ENCODE peak calls at places on chromosomes 1 and 21, in nine cellular contexts. P, Y, D, I, Q, S, L, B and V are unnamed samples.

GRCh38 chr1:195766709-195767108 is 841.5 kb downstream of the KCNT2 start:
- DNase-seq in P (peak; percentile 4), Y (no peak), D (no peak), I (no peak), Q (no peak), S (no peak), L (no peak), B (no peak), V (no peak)

GRCh38 chr1:60488857-60489256 is 415.3 kb upstream of the C1orf87 start:
- DNase-seq in P (no peak), Y (no peak), D (no peak), I (no peak), Q (no peak), S (no peak), L (no peak), B (no peak), V (no peak)

GRCh38 chr1:151210830-151211229 is 12.5 kb downstream of the PIP5K1A start:
- DNase-seq in P (no peak), Y (no peak), D (no peak), I (no peak), Q (no peak), S (no peak), L (no peak), B (no peak), V (no peak)

GRCh38 chr1:174040387-174040786 is 18.2 kb upstream of the RC3H1 start:
- DNase-seq in P (no peak), Y (no peak), D (no peak), I (no peak), Q (no peak), S (no peak), L (no peak), B (no peak), V (no peak)

GRCh38 chr1:162687870-162688269 is 55.6 kb downstream of the DDR2 start:
- DNase-seq in P (no peak), Y (no peak), D (no peak), I (no peak), Q (no peak), S (no peak), L (no peak), B (no peak), V (no peak)

GRCh38 chr21:45386336-45386727 is 18.6 kb upstream of the COL18A1 start:
- DNase-seq in P (no peak), Y (no peak), D (no peak), I (no peak), Q (peak; percentile 33), S (no peak), L (no peak), B (no peak), V (no peak)

GRCh38 chr1:22711591-22712501 is 1.2 kb downstream of the EPHB2 start:
- DNase-seq in P (no peak), Y (no peak), D (no peak), I (peak; percentile 73), Q (no peak), S (no peak), L (no peak), B (no peak), V (no peak)

GRCh38 chr1:208461680-208462079 is 217.5 kb upstream of the PLXNA2 start:
- DNase-seq in P (peak; percentile 22), Y (no peak), D (no peak), I (no peak), Q (no peak), S (peak; percentile 55), L (peak; percentile 7), B (no peak), V (no peak)

GRCh38 chr1:222769968-222770620 is 33.1 kb downstream of the FAM177B start:
- DNase-seq in P (no peak), Y (no peak), D (no peak), I (no peak), Q (no peak), S (no peak), L (no peak), B (no peak), V (no peak)

GRCh38 chr1:7006996-7007871 is 222.0 kb downstream of the CAMTA1 start:
- DNase-seq in P (no peak), Y (peak; percentile 20), D (no peak), I (no peak), Q (no peak), S (no peak), L (no peak), B (no peak), V (no peak)

GRCh38 chr1:236156512-236157208 is 14.3 kb downstream of the GPR137B start:
- DNase-seq in P (peak; percentile 67), Y (no peak), D (peak; percentile 86), I (no peak), Q (peak; percentile 81), S (no peak), L (no peak), B (no peak), V (peak; percentile 17)

GRCh38 chr1:27029517-27029916 is 16.9 kb upstream of the TENT5B start:
- DNase-seq in P (no peak), Y (no peak), D (no peak), I (no peak), Q (no peak), S (no peak), L (no peak), B (no peak), V (no peak)

DNA sequence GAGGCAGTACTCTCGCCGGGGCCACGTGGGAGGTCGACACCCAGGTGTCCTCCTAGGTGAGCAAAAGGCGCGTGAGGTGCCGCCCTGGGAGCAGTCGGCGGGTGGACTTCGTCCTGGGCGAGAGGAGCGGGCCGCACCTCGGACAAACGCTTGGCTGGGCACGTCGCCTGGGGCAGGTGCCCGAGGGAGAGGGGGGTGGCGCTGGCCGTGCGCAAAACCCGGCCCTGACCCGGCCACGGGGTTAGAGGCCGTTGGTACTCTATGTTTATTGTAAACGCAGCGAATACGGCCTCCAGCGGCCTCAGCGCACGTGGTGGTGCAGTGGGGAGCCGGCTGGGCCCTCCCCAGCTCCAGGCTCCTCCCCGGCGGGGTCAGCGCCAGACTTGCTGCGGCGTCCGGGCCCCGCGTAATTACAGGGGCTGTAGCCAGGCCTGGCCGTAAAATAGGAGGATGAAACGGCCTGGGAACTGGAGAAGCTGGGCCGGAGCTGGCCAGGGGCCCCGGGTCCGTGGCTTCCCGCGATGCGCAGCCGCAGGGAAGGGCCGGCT is 1.7 kb upstream of the EFNA1 start:
- DNase-seq in P (no peak), Y (peak; percentile 43), D (no peak), I (no peak), Q (no peak), S (peak; percentile 47), L (no peak), B (no peak), V (no peak)
- H3K27ac ChIP-seq in P (no peak overlapping the region), Y (no peak overlapping the region), D (no peak overlapping the region), I (no peak overlapping the region), Q (no peak overlapping the region), S (no peak overlapping the region), L (peak overlapping the region; percentile 90), B (no peak overlapping the region), V (peak overlapping the region; percentile 100)

GRCh38 chr1:1397839-1398523 is 1.2 kb downstream of the CCNL2 start:
- DNase-seq in P (no peak), Y (no peak), D (no peak), I (no peak), Q (no peak), S (no peak), L (no peak), B (no peak), V (no peak)
- H3K27ac ChIP-seq in P (no peak overlapping the region), Y (no peak overlapping the region), D (peak overlapping the region; percentile 54), I (peak overlapping the region; percentile 87), Q (peak overlapping the region; percentile 86), S (no peak overlapping the region), L (peak overlapping the region; percentile 99), B (peak overlapping the region; percentile 89), V (peak overlapping the region; percentile 94)

GRCh38 chr1:30627994-30628393 is 95.4 kb downstream of the MATN1 start:
- DNase-seq in P (no peak), Y (no peak), D (no peak), I (no peak), Q (no peak), S (no peak), L (no peak), B (no peak), V (no peak)

GRCh38 chr1:30633294-30633693 is 90.1 kb downstream of the MATN1 start:
- DNase-seq in P (no peak), Y (no peak), D (no peak), I (no peak), Q (no peak), S (no peak), L (no peak), B (no peak), V (no peak)

GRCh38 chr1:30627206-30627605 is 96.2 kb downstream of the MATN1 start:
- DNase-seq in P (no peak), Y (no peak), D (no peak), I (no peak), Q (no peak), S (no peak), L (no peak), B (no peak), V (no peak)

GRCh38 chr1:30631700-30632099 is 91.7 kb downstream of the MATN1 start:
- DNase-seq in P (no peak), Y (no peak), D (no peak), I (no peak), Q (no peak), S (no peak), L (no peak), B (no peak), V (no peak)

DNA sequence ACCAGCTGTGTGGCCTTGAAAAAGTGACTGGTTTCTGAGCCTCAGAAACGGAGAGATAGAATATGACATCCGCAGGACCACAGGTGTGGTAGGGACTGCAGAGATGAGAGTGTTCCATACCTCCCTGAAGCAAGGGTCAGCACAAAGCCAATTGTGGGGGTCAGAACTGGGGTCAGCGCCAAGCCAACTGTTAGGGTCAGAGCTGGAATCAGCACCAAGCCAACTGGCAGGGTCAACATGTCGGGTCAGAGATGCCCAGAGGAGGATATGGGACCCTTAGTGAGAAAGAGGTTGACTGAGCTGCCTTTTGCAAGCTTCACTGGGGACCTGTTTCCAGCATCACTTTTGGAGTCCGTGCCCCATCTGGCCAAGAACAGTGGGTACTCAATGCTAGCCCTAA is 93.9 kb downstream of the MATN1 start:
- DNase-seq in P (no peak), Y (no peak), D (no peak), I (no peak), Q (no peak), S (no peak), L (no peak), B (no peak), V (no peak)
- H3K27ac ChIP-seq in P (no peak overlapping the region), Y (no peak overlapping the region), D (no peak overlapping the region), I (no peak overlapping the region), Q (no peak overlapping the region), S (no peak overlapping the region), L (no peak overlapping the region), B (no peak overlapping the region), V (no peak overlapping the region)

GRCh38 chr1:51956528-51957509 is 33.7 kb downstream of the RAB3B start:
- DNase-seq in P (no peak), Y (peak; percentile 33), D (no peak), I (peak; percentile 17), Q (no peak), S (peak; percentile 50), L (no peak), B (no peak), V (no peak)

GRCh38 chr1:51954783-51955182 is 35.7 kb downstream of the RAB3B start:
- DNase-seq in P (no peak), Y (no peak), D (no peak), I (no peak), Q (no peak), S (no peak), L (no peak), B (no peak), V (no peak)

GRCh38 chr1:51957618-51958017 is 32.9 kb downstream of the RAB3B start:
- DNase-seq in P (no peak), Y (peak; percentile 55), D (no peak), I (no peak), Q (no peak), S (peak; percentile 90), L (no peak), B (no peak), V (no peak)

GRCh38 chr1:51958824-51959223 is 31.7 kb downstream of the RAB3B start:
- DNase-seq in P (no peak), Y (no peak), D (no peak), I (no peak), Q (no peak), S (no peak), L (no peak), B (no peak), V (no peak)

GRCh38 chr1:51955797-51956527 is 34.5 kb downstream of the RAB3B start:
- DNase-seq in P (peak; percentile 59), Y (no peak), D (peak; percentile 57), I (no peak), Q (no peak), S (no peak), L (no peak), B (no peak), V (no peak)
- H3K27ac ChIP-seq in P (peak overlapping the region; percentile 85), Y (no peak overlapping the region), D (no peak overlapping the region), I (no peak overlapping the region), Q (no peak overlapping the region), S (no peak overlapping the region), L (peak overlapping the region; percentile 21), B (no peak overlapping the region), V (no peak overlapping the region)